ENCODE peak calls at places on chromosomes 7 and 10, in seven cellular contexts. One of them, this sample, is unnamed.

GRCh38 chr10:112562803-112563663 is 116.0 kb downstream of the VTI1A start:
- DNase-seq in lung: no peak
- DNase-seq in mammary epithelial cell: no peak
- DNase-seq in fibroblast of the conjunctiva: no peak
- DNase-seq in hypothalamus: no peak
- DNase-seq in effector memory CD8-positive, alpha-beta T cell: no peak
- DNase-seq in Calu3: no peak
- DNase-seq in this sample: no peak

GRCh38 chr7:117020605-117021002 is 67.3 kb downstream of the ST7 start:
- DNase-seq in lung: no peak
- DNase-seq in mammary epithelial cell: peak
- DNase-seq in fibroblast of the conjunctiva: no peak
- DNase-seq in hypothalamus: no peak
- DNase-seq in effector memory CD8-positive, alpha-beta T cell: no peak
- DNase-seq in Calu3: no peak
- DNase-seq in this sample: no peak

GRCh38 chr10:4883079-4883739 is 57.2 kb downstream of the AKR1E2 start:
- DNase-seq in lung: no peak
- DNase-seq in mammary epithelial cell: peak
- DNase-seq in fibroblast of the conjunctiva: peak
- DNase-seq in hypothalamus: no peak
- DNase-seq in effector memory CD8-positive, alpha-beta T cell: no peak
- DNase-seq in Calu3: no peak
- DNase-seq in this sample: no peak

GRCh38 chr10:104824378-104825006 is 183.4 kb downstream of the SORCS3 start:
- DNase-seq in lung: no peak
- DNase-seq in mammary epithelial cell: peak
- DNase-seq in fibroblast of the conjunctiva: no peak
- DNase-seq in hypothalamus: no peak
- DNase-seq in effector memory CD8-positive, alpha-beta T cell: no peak
- DNase-seq in Calu3: peak
- DNase-seq in this sample: peak

GRCh38 chr7:140810830-140811556 is 113.7 kb downstream of the BRAF start:
- DNase-seq in lung: peak
- DNase-seq in mammary epithelial cell: peak
- DNase-seq in fibroblast of the conjunctiva: peak
- DNase-seq in hypothalamus: peak
- DNase-seq in effector memory CD8-positive, alpha-beta T cell: peak
- DNase-seq in Calu3: peak
- DNase-seq in this sample: peak

GRCh38 chr10:114767589-114768393 is 53.8 kb upstream of the FHIP2A start:
- DNase-seq in lung: peak
- DNase-seq in mammary epithelial cell: peak
- DNase-seq in fibroblast of the conjunctiva: no peak
- DNase-seq in hypothalamus: no peak
- DNase-seq in effector memory CD8-positive, alpha-beta T cell: no peak
- DNase-seq in Calu3: peak
- DNase-seq in this sample: peak

GRCh38 chr7:157760004-157760730 is 423.4 kb downstream of the DNAJB6 start:
- DNase-seq in lung: no peak
- DNase-seq in mammary epithelial cell: no peak
- DNase-seq in fibroblast of the conjunctiva: no peak
- DNase-seq in hypothalamus: no peak
- DNase-seq in effector memory CD8-positive, alpha-beta T cell: no peak
- DNase-seq in Calu3: no peak
- DNase-seq in this sample: no peak

GRCh38 chr10:110672580-110672919 is 28.4 kb downstream of the RBM20 start:
- DNase-seq in lung: no peak
- DNase-seq in mammary epithelial cell: no peak
- DNase-seq in fibroblast of the conjunctiva: no peak
- DNase-seq in hypothalamus: no peak
- DNase-seq in effector memory CD8-positive, alpha-beta T cell: no peak
- DNase-seq in Calu3: no peak
- DNase-seq in this sample: no peak

GRCh38 chr7:127886248-127886647 is 145.0 kb downstream of the LRRC4 start:
- DNase-seq in lung: no peak
- DNase-seq in mammary epithelial cell: no peak
- DNase-seq in fibroblast of the conjunctiva: no peak
- DNase-seq in hypothalamus: no peak
- DNase-seq in effector memory CD8-positive, alpha-beta T cell: no peak
- DNase-seq in Calu3: no peak
- DNase-seq in this sample: no peak

GRCh38 chr10:124125305-124126116 is 32.1 kb upstream of the CHST15 start:
- DNase-seq in lung: no peak
- DNase-seq in mammary epithelial cell: peak
- DNase-seq in fibroblast of the conjunctiva: no peak
- DNase-seq in hypothalamus: no peak
- DNase-seq in effector memory CD8-positive, alpha-beta T cell: no peak
- DNase-seq in Calu3: no peak
- DNase-seq in this sample: peak

GRCh38 chr7:112481833-112482669 is 1.3 kb downstream of the LSMEM1 start:
- DNase-seq in lung: no peak
- DNase-seq in mammary epithelial cell: peak
- DNase-seq in fibroblast of the conjunctiva: peak
- DNase-seq in hypothalamus: no peak
- DNase-seq in effector memory CD8-positive, alpha-beta T cell: no peak
- DNase-seq in Calu3: peak
- DNase-seq in this sample: peak

GRCh38 chr10:1360581-1361164 is 304.5 kb downstream of the WDR37 start:
- DNase-seq in lung: no peak
- DNase-seq in mammary epithelial cell: no peak
- DNase-seq in fibroblast of the conjunctiva: no peak
- DNase-seq in hypothalamus: no peak
- DNase-seq in effector memory CD8-positive, alpha-beta T cell: no peak
- DNase-seq in Calu3: no peak
- DNase-seq in this sample: no peak

GRCh38 chr10:13788701-13789447 is 202.1 kb downstream of the PRPF18 start:
- DNase-seq in lung: no peak
- DNase-seq in mammary epithelial cell: no peak
- DNase-seq in fibroblast of the conjunctiva: no peak
- DNase-seq in hypothalamus: peak
- DNase-seq in effector memory CD8-positive, alpha-beta T cell: no peak
- DNase-seq in Calu3: no peak
- DNase-seq in this sample: no peak

GRCh38 chr10:69311309-69311708 is 33.0 kb downstream of the HK1 start:
- DNase-seq in lung: no peak
- DNase-seq in mammary epithelial cell: no peak
- DNase-seq in fibroblast of the conjunctiva: no peak
- DNase-seq in hypothalamus: no peak
- DNase-seq in effector memory CD8-positive, alpha-beta T cell: no peak
- DNase-seq in Calu3: no peak
- DNase-seq in this sample: no peak

GRCh38 chr10:71927669-71928592 is 36.3 kb upstream of the CHST3 start:
- DNase-seq in lung: no peak
- DNase-seq in mammary epithelial cell: peak
- DNase-seq in fibroblast of the conjunctiva: no peak
- DNase-seq in hypothalamus: no peak
- DNase-seq in effector memory CD8-positive, alpha-beta T cell: no peak
- DNase-seq in Calu3: peak
- DNase-seq in this sample: peak

GRCh38 chr7:2813350-2814185 is 30.5 kb downstream of the GNA12 start:
- DNase-seq in lung: no peak
- DNase-seq in mammary epithelial cell: no peak
- DNase-seq in fibroblast of the conjunctiva: no peak
- DNase-seq in hypothalamus: no peak
- DNase-seq in effector memory CD8-positive, alpha-beta T cell: no peak
- DNase-seq in Calu3: no peak
- DNase-seq in this sample: no peak

GRCh38 chr7:88132725-88133124 is 87.1 kb downstream of the SRI start:
- DNase-seq in lung: no peak
- DNase-seq in mammary epithelial cell: no peak
- DNase-seq in fibroblast of the conjunctiva: no peak
- DNase-seq in hypothalamus: no peak
- DNase-seq in effector memory CD8-positive, alpha-beta T cell: no peak
- DNase-seq in Calu3: no peak
- DNase-seq in this sample: no peak

GRCh38 chr7:108146070-108146842 is 16.1 kb upstream of the LAMB4 start:
- DNase-seq in lung: peak
- DNase-seq in mammary epithelial cell: peak
- DNase-seq in fibroblast of the conjunctiva: peak
- DNase-seq in hypothalamus: peak
- DNase-seq in effector memory CD8-positive, alpha-beta T cell: peak
- DNase-seq in Calu3: peak
- DNase-seq in this sample: peak

GRCh38 chr10:35339946-35340345 is 3.6 kb downstream of the CCNY start:
- DNase-seq in lung: no peak
- DNase-seq in mammary epithelial cell: peak
- DNase-seq in fibroblast of the conjunctiva: no peak
- DNase-seq in hypothalamus: no peak
- DNase-seq in effector memory CD8-positive, alpha-beta T cell: no peak
- DNase-seq in Calu3: no peak
- DNase-seq in this sample: no peak

GRCh38 chr7:129361771-129362170 is 72.5 kb upstream of the STRIP2 start:
- DNase-seq in lung: no peak
- DNase-seq in mammary epithelial cell: no peak
- DNase-seq in fibroblast of the conjunctiva: no peak
- DNase-seq in hypothalamus: no peak
- DNase-seq in effector memory CD8-positive, alpha-beta T cell: no peak
- DNase-seq in Calu3: no peak
- DNase-seq in this sample: no peak

GRCh38 chr10:4382811-4383210 is 443.2 kb upstream of the AKR1E2 start:
- DNase-seq in lung: no peak
- DNase-seq in mammary epithelial cell: no peak
- DNase-seq in fibroblast of the conjunctiva: no peak
- DNase-seq in hypothalamus: no peak
- DNase-seq in effector memory CD8-positive, alpha-beta T cell: no peak
- DNase-seq in Calu3: no peak
- DNase-seq in this sample: peak

GRCh38 chr10:79438021-79438698 is 7.3 kb downstream of the ZCCHC24 start:
- DNase-seq in lung: no peak
- DNase-seq in mammary epithelial cell: no peak
- DNase-seq in fibroblast of the conjunctiva: no peak
- DNase-seq in hypothalamus: no peak
- DNase-seq in effector memory CD8-positive, alpha-beta T cell: no peak
- DNase-seq in Calu3: no peak
- DNase-seq in this sample: no peak

GRCh38 chr7:29976265-29976664 is 13.3 kb downstream of the SCRN1 start:
- DNase-seq in lung: no peak
- DNase-seq in mammary epithelial cell: no peak
- DNase-seq in fibroblast of the conjunctiva: no peak
- DNase-seq in hypothalamus: no peak
- DNase-seq in effector memory CD8-positive, alpha-beta T cell: no peak
- DNase-seq in Calu3: no peak
- DNase-seq in this sample: no peak

GRCh38 chr7:31095286-31096197 is 43.4 kb downstream of the ADCYAP1R1 start:
- DNase-seq in lung: no peak
- DNase-seq in mammary epithelial cell: no peak
- DNase-seq in fibroblast of the conjunctiva: no peak
- DNase-seq in hypothalamus: no peak
- DNase-seq in effector memory CD8-positive, alpha-beta T cell: no peak
- DNase-seq in Calu3: no peak
- DNase-seq in this sample: no peak

GRCh38 chr7:13117103-13117502 is 429.7 kb downstream of the ARL4A start:
- DNase-seq in lung: no peak
- DNase-seq in mammary epithelial cell: no peak
- DNase-seq in fibroblast of the conjunctiva: no peak
- DNase-seq in hypothalamus: no peak
- DNase-seq in effector memory CD8-positive, alpha-beta T cell: no peak
- DNase-seq in Calu3: peak
- DNase-seq in this sample: no peak

GRCh38 chr7:5211730-5212482 is 21.9 kb downstream of the WIPI2 start:
- DNase-seq in lung: no peak
- DNase-seq in mammary epithelial cell: no peak
- DNase-seq in fibroblast of the conjunctiva: no peak
- DNase-seq in hypothalamus: no peak
- DNase-seq in effector memory CD8-positive, alpha-beta T cell: no peak
- DNase-seq in Calu3: no peak
- DNase-seq in this sample: no peak

GRCh38 chr10:9579110-9579705 is 1438.5 kb upstream of the CELF2 start:
- DNase-seq in lung: no peak
- DNase-seq in mammary epithelial cell: no peak
- DNase-seq in fibroblast of the conjunctiva: no peak
- DNase-seq in hypothalamus: no peak
- DNase-seq in effector memory CD8-positive, alpha-beta T cell: no peak
- DNase-seq in Calu3: no peak
- DNase-seq in this sample: peak

GRCh38 chr7:44378744-44379143 is 53.4 kb upstream of the CAMK2B start:
- DNase-seq in lung: peak
- DNase-seq in mammary epithelial cell: peak
- DNase-seq in fibroblast of the conjunctiva: peak
- DNase-seq in hypothalamus: no peak
- DNase-seq in effector memory CD8-positive, alpha-beta T cell: no peak
- DNase-seq in Calu3: peak
- DNase-seq in this sample: no peak

GRCh38 chr7:141123522-141123921 is 49.7 kb downstream of the TMEM178B start:
- DNase-seq in lung: no peak
- DNase-seq in mammary epithelial cell: no peak
- DNase-seq in fibroblast of the conjunctiva: no peak
- DNase-seq in hypothalamus: no peak
- DNase-seq in effector memory CD8-positive, alpha-beta T cell: no peak
- DNase-seq in Calu3: no peak
- DNase-seq in this sample: no peak

GRCh38 chr10:86213148-86213547 is 153.4 kb downstream of the GRID1 start:
- DNase-seq in lung: no peak
- DNase-seq in mammary epithelial cell: no peak
- DNase-seq in fibroblast of the conjunctiva: no peak
- DNase-seq in hypothalamus: no peak
- DNase-seq in effector memory CD8-positive, alpha-beta T cell: no peak
- DNase-seq in Calu3: no peak
- DNase-seq in this sample: no peak

GRCh38 chr7:1913290-1914282 is 243.5 kb downstream of the ELFN1 start:
- DNase-seq in lung: no peak
- DNase-seq in mammary epithelial cell: no peak
- DNase-seq in fibroblast of the conjunctiva: no peak
- DNase-seq in hypothalamus: no peak
- DNase-seq in effector memory CD8-positive, alpha-beta T cell: no peak
- DNase-seq in Calu3: no peak
- DNase-seq in this sample: no peak

GRCh38 chr7:4690953-4691856 is 9.1 kb downstream of the FOXK1 start:
- DNase-seq in lung: no peak
- DNase-seq in mammary epithelial cell: no peak
- DNase-seq in fibroblast of the conjunctiva: no peak
- DNase-seq in hypothalamus: no peak
- DNase-seq in effector memory CD8-positive, alpha-beta T cell: no peak
- DNase-seq in Calu3: no peak
- DNase-seq in this sample: no peak

This sample was measured in trophoblast cell.